ENCODE peak calls at places on chromosomes 6 and 20, in seven cellular contexts. X is PC-9; D is CD4-positive, alpha-beta T cell; L is RWPE2; O is ascending aorta; I is H9; M is A549. T is an unnamed sample.

GRCh38 chr20:44460795-44461141 is 14.9 kb upstream of the TTPAL start:
- DNase-seq in X (no peak), D (no peak), L (no peak), O (no peak), I (no peak), M (peak; percentile 49), T (no peak)

GRCh38 chr20:17966432-17967312 is 1.9 kb downstream of the SNX5 start:
- DNase-seq in X (no peak), D (no peak), L (no peak), O (no peak), I (no peak), M (peak; percentile 64), T (no peak)

GRCh38 chr6:64527899-64528298 is 892.3 kb downstream of the PHF3 start:
- DNase-seq in X (no peak), D (no peak), L (no peak), O (no peak), I (no peak), M (no peak), T (no peak)

GRCh38 chr6:122818866-122819265 is 29.8 kb downstream of the SMPDL3A start:
- DNase-seq in X (no peak), D (no peak), L (no peak), O (no peak), I (no peak), M (no peak), T (no peak)

GRCh38 chr6:34182751-34183531 is 37.1 kb upstream of the GRM4 start:
- DNase-seq in X (no peak), D (peak; percentile 60), L (peak; percentile 17), O (peak; percentile 62), I (no peak), M (no peak), T (no peak)

GRCh38 chr6:108119212-108120141 is 44.9 kb upstream of the OSTM1 start:
- DNase-seq in X (no peak), D (no peak), L (no peak), O (no peak), I (peak; percentile 57), M (no peak), T (no peak)

GRCh38 chr6:21987501-21987957 is 309.3 kb downstream of the PRL start:
- DNase-seq in X (peak; percentile 54), D (no peak), L (no peak), O (peak; percentile 89), I (no peak), M (no peak), T (no peak)

GRCh38 chr20:62066339-62066982 is 780 bp upstream of the TAF4 start:
- DNase-seq in X (peak; percentile 45), D (peak; percentile 38), L (peak; percentile 80), O (no peak), I (peak; percentile 73), M (peak; percentile 61), T (no peak)

GRCh38 chr6:42450314-42451145 is 1.2 kb downstream of the TRERF1 start:
- DNase-seq in X (no peak), D (no peak), L (no peak), O (no peak), I (no peak), M (no peak), T (no peak)

GRCh38 chr6:138240476-138241245 is 22.4 kb upstream of the PBOV1 start:
- DNase-seq in X (no peak), D (no peak), L (no peak), O (no peak), I (no peak), M (no peak), T (no peak)

GRCh38 chr6:56144538-56145324 is 102.6 kb downstream of the COL21A1 start:
- DNase-seq in X (no peak), D (no peak), L (no peak), O (no peak), I (no peak), M (peak; percentile 10), T (no peak)

GRCh38 chr6:10465633-10466499 is 51.0 kb upstream of the TFAP2A start:
- DNase-seq in X (no peak), D (no peak), L (no peak), O (no peak), I (peak; percentile 82), M (peak; percentile 33), T (no peak)

GRCh38 chr6:43009124-43009523 is 4.6 kb downstream of the MEA1 start:
- DNase-seq in X (no peak), D (peak; percentile 31), L (no peak), O (no peak), I (no peak), M (no peak), T (no peak)

GRCh38 chr6:16388488-16388887 is 150.1 kb downstream of the GMPR start:
- DNase-seq in X (no peak), D (no peak), L (no peak), O (no peak), I (no peak), M (no peak), T (no peak)

GRCh38 chr6:10099648-10100047 is 315.2 kb downstream of the TFAP2A start:
- DNase-seq in X (no peak), D (no peak), L (no peak), O (no peak), I (no peak), M (no peak), T (no peak)

GRCh38 chr6:150887978-150888563 is 22.6 kb downstream of the MTHFD1L start:
- DNase-seq in X (no peak), D (no peak), L (no peak), O (no peak), I (no peak), M (no peak), T (no peak)

GRCh38 chr6:89034586-89035251 is 45.8 kb upstream of the PNRC1 start:
- DNase-seq in X (no peak), D (no peak), L (no peak), O (peak; percentile 74), I (no peak), M (no peak), T (peak; percentile 82)

GRCh38 chr20:10531848-10532247 is 96.7 kb downstream of the SLX4IP start:
- DNase-seq in X (no peak), D (no peak), L (no peak), O (no peak), I (no peak), M (no peak), T (no peak)

GRCh38 chr6:7112741-7113313 is 5.1 kb downstream of the RREB1 start:
- DNase-seq in X (peak; percentile 72), D (peak; percentile 36), L (no peak), O (no peak), I (no peak), M (no peak), T (no peak)

DNA sequence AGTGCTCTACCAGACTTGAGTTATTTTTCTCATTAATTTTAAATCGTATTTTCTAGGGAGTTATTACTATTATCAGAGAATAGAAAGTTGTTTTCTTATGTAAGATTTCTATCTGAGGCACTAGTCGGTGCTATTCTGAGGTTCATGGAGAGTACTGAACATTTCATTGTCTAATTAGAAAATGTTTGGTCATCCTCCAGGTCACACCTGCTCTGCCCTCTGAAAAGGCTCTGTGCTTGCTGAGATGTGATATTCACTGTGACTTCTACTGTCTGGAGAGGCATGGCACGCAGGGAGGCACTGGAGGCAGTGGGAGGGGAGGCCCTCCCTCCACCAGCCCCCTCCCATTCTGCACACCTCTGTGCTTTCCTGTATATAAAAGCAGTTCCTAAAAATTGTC is 3.0 kb downstream of the SYNDIG1 start:
- DNase-seq in X (no peak), D (no peak), L (no peak), O (no peak), I (no peak), M (no peak), T (no peak)
- H3K27ac ChIP-seq in X (no peak overlapping the region), D (no peak overlapping the region), L (no peak overlapping the region), O (no peak overlapping the region), I (no peak overlapping the region), M (no peak overlapping the region), T (no peak overlapping the region)

DNA sequence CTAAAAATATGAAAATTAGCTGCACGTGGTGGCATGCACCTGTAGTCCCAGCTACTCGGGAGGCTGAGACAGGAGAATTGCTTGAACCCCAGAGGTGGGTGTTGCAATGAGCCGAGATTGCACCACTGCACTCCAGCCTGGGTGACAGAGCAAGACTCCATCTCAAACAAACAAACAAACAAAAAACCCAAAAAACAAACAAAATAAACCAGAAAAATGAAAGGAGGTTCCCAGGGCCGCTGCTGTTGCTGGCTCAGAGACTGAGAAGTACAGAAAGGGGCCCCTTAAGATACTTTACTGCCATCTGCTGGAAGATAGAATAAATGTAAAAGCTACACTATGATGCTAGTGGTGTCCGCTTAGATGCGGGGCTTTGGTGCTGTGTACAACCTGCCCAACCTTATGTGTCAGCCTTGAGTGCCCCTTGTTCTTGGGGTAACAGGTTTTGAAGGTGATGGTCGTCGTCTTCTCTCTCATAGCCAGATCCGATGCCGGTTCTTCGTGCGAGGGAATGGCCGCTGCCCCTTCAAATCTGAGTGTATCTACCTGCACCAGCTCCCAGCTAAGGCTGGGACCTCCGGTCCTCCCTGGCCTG is 2.8 kb upstream of the FANCE start:
- DNase-seq in X (peak; percentile 68), D (peak; percentile 18), L (no peak), O (no peak), I (no peak), M (peak; percentile 79), T (no peak)
- TF ChIP-seq CTCF in X (peak; percentile 89), D (peak; percentile 88), L (peak; percentile 88), O (peak; percentile 76), I (peak; percentile 86), M (peak; percentile 66), T (peak; percentile 64)

GRCh38 chr6:106973841-106974336 is 640 bp downstream of the CD24 start:
- DNase-seq in X (no peak), D (no peak), L (peak; percentile 58), O (no peak), I (no peak), M (peak; percentile 41), T (no peak)

GRCh38 chr6:106974337-106974998 is at the start of gene CD24:
- DNase-seq in X (peak; percentile 53), D (no peak), L (peak; percentile 68), O (no peak), I (peak; percentile 76), M (peak; percentile 36), T (peak; percentile 56)

GRCh38 chr6:106974999-106975698 is 620 bp upstream of the CD24 start:
- DNase-seq in X (peak; percentile 44), D (no peak), L (peak; percentile 63), O (no peak), I (peak; percentile 70), M (peak; percentile 18), T (no peak)

GRCh38 chr6:106976270-106976669 is 1.7 kb upstream of the CD24 start:
- DNase-seq in X (peak; percentile 91), D (no peak), L (no peak), O (no peak), I (no peak), M (no peak), T (no peak)

GRCh38 chr6:106975699-106976032 is 1.1 kb upstream of the CD24 start:
- DNase-seq in X (peak; percentile 60), D (no peak), L (no peak), O (no peak), I (no peak), M (peak; percentile 21), T (no peak)
- H3K27ac ChIP-seq in X (peak overlapping the region; percentile 71), D (no peak overlapping the region), L (peak overlapping the region; percentile 69), O (no peak overlapping the region), I (peak overlapping the region; percentile 81), M (peak overlapping the region; percentile 99), T (no peak overlapping the region)

DNA sequence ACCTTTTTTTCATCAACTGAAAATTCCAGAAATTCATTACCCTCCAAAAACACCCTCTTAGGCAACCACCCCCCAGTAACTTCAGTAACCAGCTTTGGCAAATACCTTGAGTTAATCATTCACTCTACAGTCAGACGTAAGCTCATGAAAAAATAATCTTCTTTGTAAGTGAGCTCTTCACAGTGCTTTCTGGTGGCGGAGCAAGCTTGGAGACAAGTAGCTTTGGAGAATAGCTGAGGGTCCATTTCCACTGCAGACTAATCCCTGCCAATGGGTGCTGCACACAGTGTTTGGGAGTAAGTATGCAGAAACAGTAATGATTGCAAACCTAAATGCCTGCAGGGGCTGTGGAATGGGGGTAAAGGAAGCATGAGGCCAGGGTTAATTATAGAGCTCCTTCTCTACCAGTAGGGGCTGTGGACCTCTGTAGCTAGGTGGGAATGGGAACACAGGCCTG is 56.8 kb upstream of the HINT3 start:
- DNase-seq in X (no peak), D (no peak), L (no peak), O (no peak), I (peak; percentile 32), M (peak; percentile 72), T (no peak)
- TF ChIP-seq CTCF in X (no peak), D (no peak), L (no peak), O (no peak), I (peak; percentile 42), M (peak; percentile 17), T (no peak)